ENCODE peak calls at places on chromosomes 13 and 19, in four cellular contexts. N is mammary epithelial cell, E is endodermal cell, T is NT2/D1. S is an unnamed sample.

GRCh38 chr19:44847144-44848035 is 1.3 kb downstream of the NECTIN2 start:
- DNase-seq in N (peak; percentile 86), E (peak; percentile 88), T (no peak), S (peak; percentile 81)

GRCh38 chr13:26839682-26840081 is 79.1 kb upstream of the GPR12 start:
- DNase-seq in N (no peak), E (no peak), T (no peak), S (no peak)

GRCh38 chr19:35039881-35040456 is 1.6 kb upstream of the HPN start:
- DNase-seq in N (no peak), E (no peak), T (no peak), S (peak; percentile 29)

GRCh38 chr19:34254552-34255432 is at the start of gene GARRE1:
- DNase-seq in N (no peak), E (peak; percentile 77), T (no peak), S (peak; percentile 41)

GRCh38 chr19:38032951-38033350 is 125.9 kb downstream of the SIPA1L3 start:
- DNase-seq in N (no peak), E (no peak), T (no peak), S (no peak)

GRCh38 chr19:8566855-8567254 is 10.4 kb downstream of the MYO1F start:
- DNase-seq in N (no peak), E (no peak), T (no peak), S (no peak)

GRCh38 chr13:24982333-24982999 is 113.5 kb upstream of the PABPC3 start:
- DNase-seq in N (no peak), E (no peak), T (no peak), S (no peak)

GRCh38 chr19:29665215-29665825 is at the start of gene PLEKHF1:
- DNase-seq in N (peak; percentile 78), E (peak; percentile 96), T (peak; percentile 39), S (peak; percentile 87)

GRCh38 chr13:110853235-110853721 is 61.6 kb downstream of the ANKRD10 start:
- DNase-seq in N (no peak), E (peak; percentile 46), T (no peak), S (no peak)

GRCh38 chr19:16078759-16079707 is 2.7 kb downstream of the TPM4 start:
- DNase-seq in N (peak; percentile 94), E (peak; percentile 60), T (no peak), S (no peak)

GRCh38 chr13:42395066-42395821 is 123.3 kb downstream of the AKAP11 start:
- DNase-seq in N (no peak), E (no peak), T (no peak), S (no peak)

GRCh38 chr19:31232871-31233270 is 116.4 kb downstream of the TSHZ3 start:
- DNase-seq in N (peak; percentile 7), E (no peak), T (no peak), S (no peak)

GRCh38 chr13:91020635-91021034 is 326.9 kb upstream of the MIR17HG start:
- DNase-seq in N (no peak), E (no peak), T (no peak), S (no peak)

GRCh38 chr13:109401891-109402290 is 384.5 kb downstream of the IRS2 start:
- DNase-seq in N (no peak), E (no peak), T (no peak), S (no peak)

GRCh38 chr19:20969498-20969897 is 46.4 kb downstream of the ZNF85 start:
- DNase-seq in N (peak; percentile 72), E (no peak), T (no peak), S (no peak)

GRCh38 chr19:31066385-31066784 is 282.9 kb downstream of the TSHZ3 start:
- DNase-seq in N (peak; percentile 76), E (no peak), T (no peak), S (no peak)

GRCh38 chr19:19679176-19680073 is 10.8 kb downstream of the ZNF101 start:
- DNase-seq in N (no peak), E (no peak), T (no peak), S (no peak)

GRCh38 chr19:2221918-2222317 is 14.2 kb downstream of the PLEKHJ1 start:
- DNase-seq in N (no peak), E (no peak), T (no peak), S (no peak)

GRCh38 chr19:2223959-2224358 is 12.2 kb downstream of the PLEKHJ1 start:
- DNase-seq in N (no peak), E (no peak), T (no peak), S (no peak)

GRCh38 chr19:2219726-2220125 is 16.4 kb downstream of the PLEKHJ1 start:
- DNase-seq in N (no peak), E (no peak), T (no peak), S (no peak)

GRCh38 chr19:2223391-2223790 is 12.7 kb downstream of the PLEKHJ1 start:
- DNase-seq in N (no peak), E (no peak), T (no peak), S (no peak)

GRCh38 chr19:2221250-2221831 is 14.8 kb downstream of the PLEKHJ1 start:
- DNase-seq in N (no peak), E (no peak), T (no peak), S (no peak)
- H3K9ac ChIP-seq in N (no peak overlapping the region), E (no peak overlapping the region), T (no peak overlapping the region), S (no peak overlapping the region)

DNA sequence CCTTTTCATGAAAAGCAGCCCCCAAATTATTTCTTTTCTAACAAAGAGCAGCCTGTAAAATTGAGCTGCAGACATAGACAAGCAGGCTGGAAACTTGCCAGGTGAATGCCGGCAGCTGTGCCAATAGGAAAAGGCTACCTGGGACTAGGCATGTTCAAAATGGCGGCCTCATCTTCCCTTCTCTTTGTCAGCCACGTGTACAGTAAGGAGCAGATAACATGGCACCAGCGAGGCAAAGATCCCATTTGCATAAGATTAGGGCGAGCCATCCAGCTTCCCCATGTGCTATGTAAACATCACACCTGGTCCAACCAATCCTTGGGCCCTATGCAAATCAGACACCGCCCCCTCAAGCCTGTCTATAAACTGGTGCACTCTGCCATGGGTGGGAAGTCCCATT is 31.2 kb upstream of the CACNA1A start:
- DNase-seq in N (no peak), E (peak; percentile 74), T (peak; percentile 47), S (peak; percentile 64)
- H3K9ac ChIP-seq in N (no peak overlapping the region), E (no peak overlapping the region), T (no peak overlapping the region), S (no peak overlapping the region)

GRCh38 chr13:21671793-21672680 is 1.2 kb downstream of the FGF9 start:
- DNase-seq in N (no peak), E (peak; percentile 49), T (no peak), S (no peak)

GRCh38 chr13:21670883-21671792 is at the start of gene FGF9:
- DNase-seq in N (peak; percentile 84), E (peak; percentile 92), T (no peak), S (peak; percentile 88)

GRCh38 chr13:21672811-21673591 is 2.1 kb downstream of the FGF9 start:
- DNase-seq in N (no peak), E (no peak), T (no peak), S (no peak)

GRCh38 chr13:21670006-21670882 is 629 bp upstream of the FGF9 start:
- DNase-seq in N (peak; percentile 68), E (peak; percentile 83), T (no peak), S (peak; percentile 72)

DNA sequence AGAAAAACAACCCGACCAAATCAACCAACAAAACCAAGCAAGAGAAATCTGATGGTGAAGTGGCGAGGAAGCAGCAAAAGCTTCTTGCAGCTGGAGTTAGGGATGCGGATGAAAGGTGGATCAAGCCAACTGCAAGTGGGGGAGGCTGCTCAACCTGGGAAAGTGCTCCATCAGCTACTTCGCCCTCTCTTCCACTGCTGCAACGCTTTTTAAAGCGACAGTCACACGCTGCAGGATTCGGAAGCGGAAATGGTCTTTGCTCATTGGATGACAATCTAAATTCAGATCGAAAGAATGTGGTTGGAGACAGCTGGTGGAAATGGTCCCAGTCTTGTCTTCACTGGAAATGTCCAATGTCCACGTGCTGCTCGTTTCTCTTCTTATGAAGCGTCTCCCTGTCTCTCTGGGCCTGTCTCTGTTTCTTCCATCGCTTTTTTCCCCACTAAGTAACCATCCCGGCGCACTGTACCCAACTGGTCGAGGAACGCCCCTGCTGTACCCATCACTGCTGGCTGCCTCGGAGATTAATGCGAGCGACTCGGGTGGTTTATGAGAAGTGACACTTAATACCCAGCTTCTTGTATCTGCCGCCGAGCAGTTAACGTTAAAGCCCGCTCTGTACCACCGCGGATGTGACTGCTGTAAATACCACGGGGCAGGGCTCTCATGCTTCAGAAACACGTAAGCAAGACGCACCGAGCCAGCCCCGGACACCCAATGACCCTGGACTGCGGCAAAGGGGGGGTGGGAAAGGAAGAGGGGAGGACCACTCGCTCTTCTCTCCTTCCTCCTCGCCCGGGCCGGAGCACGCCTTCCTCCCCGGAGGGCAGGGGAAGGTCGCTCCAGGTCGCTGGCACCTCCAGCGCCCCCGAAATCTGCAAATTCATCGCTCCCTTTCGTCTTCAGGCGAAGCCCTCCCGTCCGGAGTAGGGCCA is 1.9 kb upstream of the FGF9 start:
- DNase-seq in N (no peak), E (peak; percentile 77), T (no peak), S (peak; percentile 47)
- H3K9ac ChIP-seq in N (no peak overlapping the region), E (peak overlapping the region; percentile 13), T (peak overlapping the region; percentile 77), S (no peak overlapping the region)

GRCh38 chr13:100209857-100210580 is 121.1 kb downstream of the PCCA start:
- DNase-seq in N (peak; percentile 76), E (no peak), T (no peak), S (no peak)
- H3K9ac ChIP-seq in N (no peak overlapping the region), E (no peak overlapping the region), T (no peak overlapping the region), S (no peak overlapping the region)

DNA sequence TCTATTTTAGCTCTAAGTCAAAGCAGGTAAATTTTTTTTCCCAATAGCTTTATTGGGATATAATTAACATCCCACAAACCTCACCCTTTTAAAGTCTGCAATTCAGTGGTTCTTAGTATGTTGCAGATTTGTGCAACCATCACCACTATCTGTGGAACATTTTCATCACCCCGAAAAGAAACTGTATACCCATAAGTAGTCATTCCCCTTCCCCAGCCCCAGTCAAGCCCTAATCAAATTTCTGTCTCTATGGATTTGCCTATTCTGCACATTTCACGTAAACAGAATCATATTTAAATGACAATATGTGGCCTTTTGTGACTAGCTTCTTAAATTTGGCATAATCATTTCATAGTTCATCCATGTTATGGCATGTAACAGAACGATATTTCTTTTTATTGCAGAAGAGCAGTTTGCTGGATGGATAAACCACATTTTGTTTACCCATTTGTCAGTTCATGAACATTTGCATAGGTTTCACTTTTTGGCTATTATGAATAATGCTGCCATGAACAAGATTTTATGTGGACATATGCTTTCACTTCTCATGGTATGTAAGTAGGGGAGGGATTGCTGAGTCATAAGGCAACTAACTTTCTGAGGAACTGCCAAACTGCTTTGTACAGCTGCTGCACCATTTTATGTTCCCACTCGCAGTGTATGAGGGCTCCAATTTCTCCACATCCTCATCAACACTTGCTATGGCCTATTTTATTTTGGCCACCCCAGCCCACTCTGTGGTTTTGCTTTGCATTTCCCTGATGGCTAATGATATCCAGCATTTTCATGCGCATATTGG is 10.9 kb downstream of the SLC46A3 start:
- DNase-seq in N (peak; percentile 44), E (no peak), T (no peak), S (no peak)
- H3K9ac ChIP-seq in N (no peak overlapping the region), E (no peak overlapping the region), T (no peak overlapping the region), S (no peak overlapping the region)

DNA sequence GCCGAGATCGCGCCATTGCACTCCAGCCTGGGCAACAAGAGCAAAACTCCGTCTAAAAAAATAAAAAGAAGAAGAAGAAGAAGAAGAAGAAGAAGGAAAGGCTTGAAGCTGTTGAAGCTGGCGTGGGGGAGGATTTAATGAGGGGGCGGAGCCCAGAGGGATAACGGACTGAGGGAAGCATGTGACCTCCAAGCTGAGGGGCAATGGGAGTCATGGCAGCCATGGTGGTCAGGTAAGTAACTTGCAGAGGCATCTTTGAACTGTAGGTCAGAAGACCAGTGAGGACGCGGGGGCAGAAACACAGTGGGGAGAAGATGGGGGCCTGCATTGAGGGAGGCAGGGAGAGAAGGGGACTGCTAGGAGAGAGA is 13.3 kb downstream of the TMEM160 start:
- DNase-seq in N (no peak), E (peak; percentile 82), T (no peak), S (peak; percentile 73)
- H3K9ac ChIP-seq in N (no peak overlapping the region), E (peak overlapping the region; percentile 43), T (peak overlapping the region; percentile 36), S (no peak overlapping the region)

GRCh38 chr13:95212962-95213850 is 88.0 kb downstream of the ABCC4 start:
- DNase-seq in N (no peak), E (no peak), T (no peak), S (no peak)
- H3K9ac ChIP-seq in N (no peak overlapping the region), E (no peak overlapping the region), T (no peak overlapping the region), S (no peak overlapping the region)

S was measured in H9.